ENCODE peak calls at places on chromosomes 16 and 17, in ten cellular contexts. T is AG09309; G is Peyer's patch; N is neural progenitor cell; L is NB4; Q is glutamatergic neuron; M is endodermal cell; B is CD8-positive, alpha-beta T cell; C is tibial artery; E is AG04450. I is an unnamed sample.

GRCh38 chr17:30389755-30390300 is 11.1 kb downstream of the CPD start:
- DNase-seq in C (no peak), L (no peak), N (no peak), E (no peak), B (no peak), Q (no peak), T (no peak), G (no peak), M (no peak), I (no peak)

GRCh38 chr16:83215417-83216001 is 588.7 kb downstream of the CDH13 start:
- DNase-seq in L (peak), E (peak), N (peak), C (no peak), T (no peak), Q (peak), B (peak), G (no peak), M (peak), I (peak)

GRCh38 chr17:54901230-54901847 is 687 bp downstream of the TOM1L1 start:
- DNase-seq in C (no peak), N (no peak), L (no peak), B (no peak), E (no peak), M (no peak), T (peak), Q (no peak), G (no peak), I (no peak)

GRCh38 chr17:35709874-35710273 is 21.6 kb upstream of the RASL10B start:
- DNase-seq in E (no peak), L (no peak), M (no peak), T (peak), Q (no peak), C (no peak), N (no peak), B (no peak), G (no peak), I (no peak)

GRCh38 chr17:41695954-41696720 is 7.5 kb downstream of the EIF1 start:
- DNase-seq in E (no peak), N (peak), B (peak), G (peak), L (peak), Q (peak), C (peak), T (no peak), M (peak), I (peak)

GRCh38 chr16:71648162-71648561 is 22.2 kb downstream of the MARVELD3 start:
- DNase-seq in M (no peak), E (no peak), N (no peak), B (no peak), C (no peak), T (no peak), L (no peak), G (no peak), Q (no peak), I (no peak)

GRCh38 chr16:11783319-11784047 is 13.6 kb downstream of the ZC3H7A start:
- DNase-seq in M (no peak), C (no peak), L (no peak), N (no peak), Q (no peak), G (peak), E (no peak), T (no peak), B (peak), I (no peak)

GRCh38 chr16:63617990-63618763 is 1503.7 kb downstream of the CDH11 start:
- DNase-seq in Q (no peak), M (no peak), L (peak), N (no peak), E (no peak), B (no peak), T (no peak), C (no peak), G (no peak), I (no peak)

GRCh38 chr16:49483651-49484451 is 110.2 kb downstream of the C16orf78 start:
- DNase-seq in C (peak), B (no peak), L (no peak), T (no peak), G (no peak), E (no peak), M (peak), Q (peak), N (no peak), I (no peak)

GRCh38 chr16:914453-914852 is 56.3 kb downstream of the LMF1 start:
- DNase-seq in G (no peak), C (no peak), L (peak), E (no peak), M (no peak), B (no peak), Q (no peak), N (no peak), T (no peak), I (no peak)

GRCh38 chr16:86471896-86472295 is 38.4 kb upstream of the FOXF1 start:
- DNase-seq in N (no peak), M (no peak), B (no peak), T (no peak), Q (no peak), E (no peak), G (no peak), C (no peak), L (peak), I (no peak)

GRCh38 chr16:54050281-54051210 is 236.0 kb downstream of the IRX3 start:
- DNase-seq in Q (no peak), L (peak), C (no peak), G (no peak), B (no peak), N (peak), M (peak), T (peak), E (no peak), I (no peak)

GRCh38 chr17:38967290-38967738 is at the start of gene FBXO47:
- DNase-seq in N (peak), C (peak), G (peak), M (peak), L (no peak), Q (peak), B (peak), T (peak), E (peak), I (peak)
- TF ChIP-seq CTCF in N (no peak), C (peak), G (no peak), M (peak), L (no peak), Q (no peak), B (no peak), T (no peak), E (peak), I (no peak)

DNA sequence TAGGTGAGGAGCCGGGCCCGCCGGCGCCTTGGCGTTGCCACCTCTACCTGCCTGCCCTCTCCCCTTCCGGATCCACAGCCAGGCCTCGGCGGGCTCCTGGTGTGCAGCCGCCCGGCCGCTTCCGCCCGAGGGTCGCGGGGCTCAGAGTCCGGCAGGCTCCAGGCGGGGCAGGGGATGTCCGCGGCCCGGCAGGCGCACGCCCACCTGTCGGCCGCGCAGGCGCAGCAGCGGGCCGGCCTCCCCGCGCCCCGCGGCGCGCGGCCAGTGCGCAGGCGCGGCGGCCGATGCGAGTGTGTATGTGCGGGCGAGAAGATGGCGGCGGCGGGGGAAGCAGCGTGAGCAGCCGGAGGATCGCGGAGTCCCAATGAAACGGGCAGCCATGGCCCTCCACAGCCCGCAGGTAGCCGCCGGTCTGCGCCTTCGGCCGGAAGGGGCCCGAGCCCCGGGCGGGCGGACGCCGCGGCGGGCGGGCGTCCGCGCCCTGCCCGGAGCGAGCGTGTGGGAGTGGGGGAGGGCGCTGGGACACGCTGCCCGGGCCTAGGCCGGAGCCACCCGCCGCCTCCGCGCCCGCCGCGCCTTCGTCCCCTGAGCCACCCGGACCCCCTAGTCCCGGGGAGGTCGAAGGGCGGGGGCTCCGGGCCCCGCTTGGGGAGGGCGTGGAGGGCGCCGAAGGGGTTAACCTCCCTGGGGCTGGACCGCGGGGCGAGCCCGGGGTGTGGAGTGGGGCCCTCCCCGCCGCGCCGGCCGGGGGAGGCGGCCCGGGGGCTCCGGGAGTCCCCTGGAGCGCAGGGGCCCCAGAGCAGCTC is at the start of gene USP10:
- DNase-seq in L (peak), N (peak), T (no peak), C (peak), G (peak), B (peak), M (peak), Q (peak), E (no peak), I (peak)
- TF ChIP-seq CTCF in L (no peak), N (no peak), T (no peak), C (no peak), G (no peak), B (no peak), M (no peak), Q (no peak), E (no peak), I (no peak)

DNA sequence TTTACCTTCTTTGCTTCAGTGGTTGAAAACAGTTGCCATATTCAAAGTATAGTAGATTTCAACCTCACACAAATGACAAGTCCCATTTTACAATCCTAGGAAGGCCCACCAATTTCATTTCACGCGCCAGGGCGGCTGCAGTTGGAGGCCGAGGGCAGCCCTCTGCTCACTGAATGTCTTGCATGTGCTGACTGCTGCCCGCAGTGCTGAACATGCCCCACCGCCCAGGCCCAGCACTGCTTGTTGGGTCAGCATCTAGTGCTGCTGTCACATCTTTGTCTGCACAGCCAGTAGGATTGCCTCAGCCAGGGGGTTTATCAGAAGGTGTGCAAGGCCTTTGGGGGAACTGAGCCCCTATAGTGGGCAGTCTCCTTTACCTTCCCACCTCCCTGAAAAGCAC is 11.5 kb downstream of the SMCR8 start:
- DNase-seq in L (no peak), T (no peak), Q (no peak), G (no peak), E (no peak), M (no peak), N (no peak), B (no peak), C (no peak), I (no peak)
- TF ChIP-seq CTCF in L (no peak), T (no peak), Q (no peak), G (no peak), E (no peak), M (no peak), N (no peak), B (no peak), C (no peak), I (no peak)

GRCh38 chr17:38402897-38403296 is 25.4 kb upstream of the ARHGAP23 start:
- DNase-seq in L (no peak), G (no peak), C (no peak), M (peak), N (no peak), Q (no peak), B (no peak), E (no peak), T (no peak), I (no peak)
- TF ChIP-seq CTCF in L (no peak), G (no peak), C (no peak), M (peak), N (peak), Q (no peak), B (no peak), E (no peak), T (no peak), I (no peak)

GRCh38 chr17:74920679-74921044 is 2.4 kb downstream of the USH1G start:
- DNase-seq in M (no peak), G (no peak), B (no peak), N (no peak), L (no peak), Q (peak), T (no peak), C (no peak), E (no peak), I (no peak)

GRCh38 chr17:74920306-74920620 is 2.8 kb downstream of the USH1G start:
- DNase-seq in E (no peak), M (no peak), G (no peak), T (no peak), C (no peak), L (no peak), N (no peak), B (no peak), Q (no peak), I (no peak)

GRCh38 chr17:74918906-74919305 is 4.1 kb downstream of the USH1G start:
- DNase-seq in L (peak), T (no peak), M (no peak), N (no peak), Q (no peak), C (no peak), G (no peak), E (no peak), B (no peak), I (no peak)

GRCh38 chr17:74921045-74921681 is 1.9 kb downstream of the USH1G start:
- DNase-seq in G (no peak), E (no peak), B (no peak), L (no peak), Q (no peak), T (no peak), M (peak), N (no peak), C (no peak), I (peak)

DNA sequence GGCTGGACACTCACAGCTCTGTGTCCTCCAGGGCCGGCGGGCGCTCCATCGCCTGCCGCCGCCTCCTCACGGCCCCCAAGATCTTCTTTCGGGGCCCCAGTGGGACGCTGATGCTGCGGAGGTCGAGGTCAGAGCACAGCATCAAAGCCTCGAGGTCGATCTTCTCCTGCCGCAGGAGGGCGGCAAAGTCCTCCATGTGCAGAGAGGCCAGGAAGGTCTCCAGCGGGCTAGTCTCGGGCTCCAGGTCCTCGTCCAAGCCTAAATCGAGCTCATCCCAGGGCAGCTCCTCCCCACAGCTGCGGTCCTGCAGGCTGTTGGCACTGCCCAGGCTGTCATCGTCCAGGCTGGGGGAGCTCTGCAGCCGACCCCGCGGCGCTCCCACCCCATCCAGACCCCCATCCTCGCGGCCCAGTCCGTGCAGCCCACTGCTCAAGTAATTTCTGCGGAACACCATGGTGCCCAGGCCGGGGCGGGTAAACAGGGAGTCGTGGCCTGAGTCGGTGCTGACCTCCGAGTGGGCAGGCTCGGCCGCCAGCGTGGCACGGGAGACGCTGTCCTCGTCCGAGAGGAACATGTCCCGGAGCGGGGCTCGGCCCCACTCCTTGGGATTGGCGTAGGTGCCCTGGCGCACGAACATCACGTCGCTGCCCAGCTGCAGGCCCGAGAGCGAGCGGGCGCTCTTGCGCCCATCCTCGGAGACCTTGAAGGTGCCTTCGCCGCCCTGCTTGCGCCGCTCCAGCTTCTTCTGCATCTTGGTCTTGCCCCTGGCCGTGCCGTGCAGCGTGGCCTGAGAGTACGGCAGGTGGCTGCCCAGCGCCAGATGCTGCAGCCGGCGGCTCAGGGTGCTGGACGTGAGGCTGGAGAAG is 3.4 kb downstream of the USH1G start:
- DNase-seq in B (no peak), N (peak), E (no peak), M (peak), T (no peak), L (no peak), C (no peak), Q (peak), G (no peak), I (peak)
- TF ChIP-seq CTCF in B (no peak), N (peak), E (peak), M (peak), T (no peak), L (no peak), C (no peak), Q (no peak), G (no peak), I (no peak)